ENCODE peak calls at places on chromosome 16, in five cellular contexts. X is WTC11, J is body of pancreas, D is adrenal gland, U is GM12865. F is an unnamed sample.

GRCh38 chr16:10923650-10924214 is 18.5 kb downstream of the DEXI start:
- DNase-seq in X (no peak), J (peak), D (peak), U (no peak), F (no peak)

GRCh38 chr16:81181013-81181720 is 57.3 kb upstream of the BCO1 start:
- DNase-seq in X (peak), J (peak), D (peak), U (no peak), F (peak)

GRCh38 chr16:50836121-50836541 is 94.2 kb downstream of the CYLD start:
- DNase-seq in X (no peak), J (no peak), D (no peak), U (no peak), F (no peak)

GRCh38 chr16:73371584-73372319 is 323.8 kb upstream of the ZFHX3 start:
- DNase-seq in X (no peak), J (no peak), D (no peak), U (no peak), F (no peak)

GRCh38 chr16:11128211-11129123 is 127.5 kb downstream of the SOCS1 start:
- DNase-seq in X (no peak), J (peak), D (peak), U (no peak), F (no peak)

GRCh38 chr16:70161350-70161749 is 12.2 kb upstream of the CLEC18C start:
- DNase-seq in X (no peak), J (no peak), D (no peak), U (no peak), F (no peak)

GRCh38 chr16:48491517-48491916 is 106.3 kb upstream of the SIAH1 start:
- DNase-seq in X (no peak), J (no peak), D (no peak), U (no peak), F (no peak)

GRCh38 chr16:4053663-4054479 is 62.4 kb downstream of the ADCY9 start:
- DNase-seq in X (no peak), J (peak), D (peak), U (no peak), F (peak)

GRCh38 chr16:62298567-62298966 is 262.3 kb upstream of the CDH8 start:
- DNase-seq in X (no peak), J (no peak), D (no peak), U (no peak), F (no peak)

GRCh38 chr16:72644911-72645310 is 403.0 kb downstream of the ZFHX3 start:
- DNase-seq in X (no peak), J (no peak), D (no peak), U (no peak), F (no peak)

GRCh38 chr16:80527297-80527696 is 13.5 kb upstream of the DYNLRB2 start:
- DNase-seq in X (peak), J (no peak), D (peak), U (peak), F (peak)

GRCh38 chr16:89378947-89379771 is 111.2 kb downstream of the ANKRD11 start:
- DNase-seq in X (no peak), J (no peak), D (peak), U (no peak), F (no peak)
- TF ChIP-seq CTCF in X (no peak), J (no peak), D (no peak), U (no peak), F (no peak)

GRCh38 chr16:2775317-2775716 is 1.8 kb downstream of the ELOB start:
- DNase-seq in X (no peak), J (no peak), D (no peak), U (no peak), F (no peak)
- TF ChIP-seq CTCF in X (no peak), J (no peak), D (no peak), U (no peak), F (no peak)

GRCh38 chr16:13378151-13378550 is 476.8 kb downstream of the SHISA9 start:
- DNase-seq in X (no peak), J (no peak), D (no peak), U (no peak), F (no peak)
- TF ChIP-seq CTCF in X (no peak), J (no peak), D (no peak), U (no peak), F (no peak)

GRCh38 chr16:9476744-9477143 is 385.3 kb downstream of the HAPSTR1 start:
- DNase-seq in X (no peak), J (no peak), D (no peak), U (peak), F (no peak)

GRCh38 chr16:9480503-9480902 is 389.1 kb downstream of the HAPSTR1 start:
- DNase-seq in X (no peak), J (no peak), D (no peak), U (no peak), F (no peak)

GRCh38 chr16:9481749-9482148 is 390.3 kb downstream of the HAPSTR1 start:
- DNase-seq in X (no peak), J (no peak), D (no peak), U (no peak), F (no peak)

GRCh38 chr16:9484436-9484835 is 393.0 kb downstream of the HAPSTR1 start:
- DNase-seq in X (no peak), J (no peak), D (no peak), U (no peak), F (no peak)

DNA sequence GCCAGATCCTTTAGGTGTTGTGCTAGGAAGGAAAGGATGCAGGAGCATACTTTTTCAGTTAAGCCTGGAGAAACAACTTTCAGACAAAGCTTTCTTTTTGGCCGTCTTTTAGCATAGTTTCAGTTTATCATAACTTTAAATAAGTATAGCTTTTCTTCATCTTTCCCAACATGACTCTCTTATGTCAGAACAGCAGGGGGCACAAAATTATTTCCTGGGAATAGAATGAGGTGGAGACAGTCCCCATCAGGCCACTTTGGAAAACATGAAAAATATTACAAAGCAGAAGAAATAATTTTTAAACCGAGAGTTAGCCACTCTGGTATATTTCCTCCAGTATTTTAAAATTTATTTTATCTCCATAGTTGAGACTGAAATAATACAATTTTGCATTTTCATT is 387.6 kb downstream of the HAPSTR1 start:
- DNase-seq in X (no peak), J (no peak), D (no peak), U (no peak), F (no peak)
- TF ChIP-seq CTCF in X (no peak), J (no peak), D (peak), U (no peak), F (no peak)

GRCh38 chr16:46629331-46629843 is 8.2 kb upstream of the SHCBP1 start:
- DNase-seq in X (no peak), J (no peak), D (no peak), U (no peak), F (peak)
- TF ChIP-seq CTCF in X (no peak), J (no peak), D (no peak), U (no peak), F (no peak)

GRCh38 chr16:49514391-49514980 is 140.9 kb downstream of the C16orf78 start:
- DNase-seq in X (no peak), J (no peak), D (no peak), U (no peak), F (no peak)

GRCh38 chr16:49510676-49511305 is 137.2 kb downstream of the C16orf78 start:
- DNase-seq in X (no peak), J (no peak), D (no peak), U (no peak), F (no peak)

GRCh38 chr16:49515861-49516260 is 142.3 kb downstream of the C16orf78 start:
- DNase-seq in X (no peak), J (no peak), D (no peak), U (no peak), F (no peak)

GRCh38 chr16:49515016-49515415 is 141.4 kb downstream of the C16orf78 start:
- DNase-seq in X (no peak), J (no peak), D (no peak), U (no peak), F (no peak)

DNA sequence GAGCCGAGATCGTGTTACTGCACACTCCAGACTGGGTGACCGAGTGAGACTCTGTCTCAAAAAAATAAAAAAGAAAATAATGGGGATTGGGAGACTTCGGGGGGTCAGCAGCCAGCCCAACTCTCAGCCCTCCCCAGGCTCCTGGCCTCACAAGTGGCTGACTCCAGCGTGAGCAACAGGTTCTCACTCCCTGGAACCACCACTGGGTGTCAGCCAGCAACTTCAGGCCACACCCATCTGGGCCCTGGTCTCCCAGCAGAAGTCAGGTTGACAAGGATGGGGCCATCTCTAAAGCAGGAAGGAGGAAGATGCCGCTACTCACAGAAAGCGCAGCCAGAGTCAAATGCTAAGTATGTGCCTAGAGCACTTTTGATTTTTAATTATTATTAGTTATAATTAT is 139.4 kb downstream of the C16orf78 start:
- DNase-seq in X (peak), J (no peak), D (no peak), U (peak), F (peak)
- TF ChIP-seq CTCF in X (no peak), J (no peak), D (no peak), U (peak), F (no peak)

F was measured in Calu3.